ENCODE peak calls at places on chromosomes 12 and 14, in eight cellular contexts. V is endothelial cell of umbilical vein, T is HCT116, N is NB4, J is SK-N-SH, D is WTC11, W is H1, I is HepG2. G is an unnamed sample.

GRCh38 chr12:87728936-87729593 is 300.1 kb downstream of the C12orf50 start:
- DNase-seq in V (no peak), T (no peak), N (no peak), J (no peak), D (no peak), W (no peak), I (no peak), G (no peak)

GRCh38 chr12:29149691-29150382 is 759 bp downstream of the FAR2 start:
- DNase-seq in V (no peak), T (no peak), N (no peak), J (no peak), D (peak), W (no peak), I (no peak), G (no peak)

GRCh38 chr12:62604856-62605255 is 138.2 kb downstream of the MON2 start:
- DNase-seq in V (peak), T (no peak), N (peak), J (no peak), D (no peak), W (no peak), I (no peak), G (peak)

GRCh38 chr14:20608383-20609095 is 17.4 kb upstream of the RNASE12 start:
- DNase-seq in V (no peak), T (no peak), N (no peak), J (no peak), D (no peak), W (no peak), I (no peak), G (no peak)

GRCh38 chr12:101566318-101566717 is 28.5 kb upstream of the MYBPC1 start:
- DNase-seq in V (no peak), T (peak), N (peak), J (no peak), D (peak), W (peak), I (peak), G (no peak)

GRCh38 chr14:39593339-39593738 is 161.1 kb upstream of the FBXO33 start:
- DNase-seq in V (no peak), T (no peak), N (no peak), J (no peak), D (no peak), W (no peak), I (no peak), G (no peak)

GRCh38 chr12:48349471-48349870 is 1.2 kb downstream of the ZNF641 start:
- DNase-seq in V (peak), T (no peak), N (no peak), J (no peak), D (no peak), W (no peak), I (no peak), G (no peak)

GRCh38 chr12:8992086-8992409 is 2.7 kb downstream of the KLRG1 start:
- DNase-seq in V (no peak), T (no peak), N (peak), J (no peak), D (no peak), W (no peak), I (no peak), G (no peak)

GRCh38 chr14:90349729-90350128 is 18.0 kb upstream of the NRDE2 start:
- DNase-seq in V (no peak), T (no peak), N (no peak), J (no peak), D (no peak), W (no peak), I (no peak), G (no peak)

GRCh38 chr12:78866518-78866917 is 1.9 kb downstream of the SYT1 start:
- DNase-seq in V (no peak), T (no peak), N (no peak), J (no peak), D (no peak), W (no peak), I (no peak), G (no peak)

GRCh38 chr12:78870539-78870938 is 6.0 kb downstream of the SYT1 start:
- DNase-seq in V (no peak), T (no peak), N (no peak), J (no peak), D (no peak), W (no peak), I (no peak), G (no peak)

DNA sequence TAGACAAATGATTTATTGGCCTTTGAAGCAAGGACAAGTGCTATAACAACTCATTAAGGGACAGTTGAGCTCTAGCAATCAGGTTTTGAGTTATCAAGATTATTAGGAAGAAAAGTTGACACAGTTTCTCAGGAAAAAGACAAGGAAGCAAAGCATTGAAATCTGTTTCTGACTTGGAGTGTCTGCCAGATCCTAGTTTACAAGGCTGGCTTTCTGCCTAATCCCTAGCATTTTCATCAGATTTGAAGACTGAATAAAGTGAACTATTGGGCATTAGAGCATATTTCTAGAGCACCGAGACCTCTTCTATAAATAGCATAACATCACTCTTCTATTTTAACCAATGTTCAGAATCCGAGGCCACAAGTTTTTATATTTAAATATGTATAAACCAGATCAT is 7.0 kb downstream of the SYT1 start:
- DNase-seq in V (no peak), T (no peak), N (no peak), J (no peak), D (no peak), W (no peak), I (no peak), G (no peak)
- TF ChIP-seq CTCF in V (no peak), T (no peak), N (no peak), J (no peak), D (no peak), W (no peak), I (no peak), G (no peak)

GRCh38 chr14:35032562-35032961 is 13.5 kb upstream of the FAM177A1 start:
- DNase-seq in V (no peak), T (no peak), N (no peak), J (no peak), D (no peak), W (no peak), I (no peak), G (no peak)

DNA sequence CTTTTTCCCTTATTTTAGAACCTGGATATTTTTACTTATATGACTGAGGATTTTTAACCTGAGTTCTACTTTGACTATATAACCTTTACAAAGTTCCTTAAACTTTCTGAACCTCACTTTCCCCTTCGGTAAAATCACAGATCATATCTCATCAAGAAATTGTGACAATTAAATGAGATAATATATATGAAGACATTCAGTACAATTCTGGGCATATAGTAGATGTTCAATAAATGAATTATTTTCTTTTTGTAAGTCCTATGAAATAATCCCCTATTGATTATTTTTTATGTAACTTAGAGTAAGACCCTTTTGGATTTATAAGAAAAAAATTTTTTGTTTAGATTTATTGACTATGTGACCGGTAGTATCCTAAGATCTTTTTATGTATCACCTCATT is 17.6 kb upstream of the FAM177A1 start:
- DNase-seq in V (no peak), T (no peak), N (no peak), J (no peak), D (no peak), W (no peak), I (no peak), G (no peak)
- TF ChIP-seq MAX in V (no peak), T (no peak), N (no peak), J (no peak), D (no peak), W (no peak), I (no peak), G (no peak)

GRCh38 chr12:4112734-4113396 is 160.7 kb upstream of the CCND2 start:
- DNase-seq in V (no peak), T (no peak), N (no peak), J (no peak), D (no peak), W (no peak), I (no peak), G (no peak)
- TF ChIP-seq CTCF in V (no peak), T (no peak), N (no peak), J (no peak), D (no peak), W (no peak), I (no peak), G (no peak)

DNA sequence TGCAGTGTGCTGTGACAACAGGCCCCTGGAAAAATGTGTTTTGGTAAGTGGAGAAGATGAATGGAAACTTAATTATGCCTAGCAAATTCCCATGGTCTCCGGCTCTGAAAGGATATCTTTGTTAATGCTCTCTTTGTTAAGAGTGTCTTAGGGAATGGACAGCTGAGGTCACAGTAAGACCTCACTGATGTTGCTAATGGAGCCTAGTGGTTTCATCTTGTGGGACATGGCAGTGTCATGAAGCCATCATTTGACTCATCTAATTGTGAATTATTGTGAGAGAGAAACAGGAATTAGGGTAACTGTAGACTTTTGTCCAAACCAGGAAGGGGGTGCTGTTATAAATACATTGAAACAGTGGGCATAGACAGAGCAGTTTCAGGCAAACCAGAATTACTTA is 330.3 kb downstream of the TMTC2 start:
- DNase-seq in V (no peak), T (peak), N (no peak), J (no peak), D (no peak), W (no peak), I (no peak), G (no peak)
- TF ChIP-seq MAX in V (no peak), T (no peak), N (no peak), J (no peak), D (no peak), W (no peak), I (no peak), G (no peak)